ENCODE peak calls at places on chromosome 15, in four cellular contexts. V is HepG2, U is H1, J is HCT116. E is an unnamed sample.
A peak's percentile ranks its signal among the peaks of the same experiment; 100 is the strongest.

GRCh38 chr15:40044717-40045571 is 6.0 kb upstream of the SRP14 start:
- DNase-seq in V (peak; percentile 56), U (peak; percentile 86), J (peak; percentile 46), E (peak; percentile 76)

GRCh38 chr15:99430881-99431401 is 134.8 kb upstream of the MEF2A start:
- DNase-seq in V (no peak), U (no peak), J (no peak), E (no peak)

GRCh38 chr15:89187301-89187700 is 34.1 kb downstream of the RLBP1 start:
- DNase-seq in V (no peak), U (no peak), J (no peak), E (no peak)

GRCh38 chr15:91956026-91956723 is 102.7 kb downstream of the SLCO3A1 start:
- DNase-seq in V (no peak), U (no peak), J (no peak), E (peak; percentile 35)

GRCh38 chr15:65370885-65371284 is 6.9 kb downstream of the IGDCC3 start:
- DNase-seq in V (no peak), U (no peak), J (no peak), E (no peak)

GRCh38 chr15:42691308-42691707 is 45.6 kb downstream of the CDAN1 start:
- DNase-seq in V (no peak), U (no peak), J (no peak), E (no peak)

GRCh38 chr15:65937476-65937875 is 68.2 kb downstream of the RAB11A start:
- DNase-seq in V (no peak), U (no peak), J (no peak), E (peak; percentile 15)

GRCh38 chr15:71705151-71705550 is 105.2 kb upstream of the NR2E3 start:
- DNase-seq in V (no peak), U (no peak), J (no peak), E (peak; percentile 28)

GRCh38 chr15:82303956-82304640 is 41.5 kb downstream of the SAXO2 start:
- DNase-seq in V (no peak), U (peak; percentile 29), J (no peak), E (no peak)

DNA sequence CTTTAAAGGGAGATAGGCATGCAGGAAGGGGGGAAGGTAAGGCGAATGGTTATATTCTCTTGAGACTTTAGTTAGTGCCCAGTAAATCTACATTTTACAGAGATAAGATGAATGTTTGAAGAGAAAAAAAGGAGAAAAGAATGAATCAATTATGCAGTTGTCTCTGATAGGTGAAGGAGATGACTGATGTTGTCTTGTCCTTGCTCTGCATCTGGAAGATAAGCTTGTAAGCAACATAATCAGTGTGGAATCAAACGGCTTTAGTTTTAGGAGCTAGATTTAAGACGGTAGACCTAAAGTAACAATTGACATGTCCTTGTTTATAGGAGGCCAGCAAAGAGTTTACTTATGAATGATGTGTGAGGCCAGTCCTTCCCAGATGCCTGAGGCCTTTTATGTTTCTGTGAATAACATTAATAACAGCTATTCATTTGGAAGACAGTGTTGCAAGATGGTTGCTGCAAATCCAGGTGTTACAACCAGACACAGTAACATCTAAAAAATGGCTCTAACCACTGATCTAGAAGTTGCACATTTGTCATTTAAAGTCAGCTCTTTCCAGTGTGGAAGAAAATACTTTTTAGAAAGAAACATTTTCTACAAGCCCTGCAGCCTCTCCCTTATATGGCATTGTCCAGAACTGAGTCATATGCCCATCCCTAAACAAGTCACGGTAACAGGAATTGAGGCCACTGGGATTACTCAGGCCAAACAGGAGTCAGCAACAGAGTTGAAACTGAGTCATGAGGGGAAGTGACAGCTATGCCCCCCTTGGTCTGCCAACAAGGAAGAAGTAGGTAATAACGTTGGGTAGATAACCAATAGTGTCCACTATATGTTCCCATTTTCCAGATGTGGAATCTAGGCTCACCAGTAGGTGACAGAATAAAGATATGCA is 77.5 kb upstream of the FBN1 start:
- DNase-seq in V (no peak), U (no peak), J (peak; percentile 62), E (peak; percentile 94)
- H3K4me3 ChIP-seq in V (no peak overlapping the region), U (no peak overlapping the region), J (no peak overlapping the region), E (no peak overlapping the region)

GRCh38 chr15:41276821-41277220 is 45.8 kb downstream of the CHP1 start:
- DNase-seq in V (no peak), U (no peak), J (no peak), E (no peak)
- TF ChIP-seq CEBPB in V (no peak), U (no peak), J (no peak), E (no peak)

GRCh38 chr15:41513282-41514227 is at the start of gene LTK:
- DNase-seq in V (no peak), U (peak; percentile 81), J (peak; percentile 65), E (no peak)

GRCh38 chr15:41512512-41513281 is 930 bp downstream of the LTK start:
- DNase-seq in V (no peak), U (peak; percentile 68), J (no peak), E (no peak)

GRCh38 chr15:41510728-41511127 is 2.9 kb downstream of the LTK start:
- DNase-seq in V (no peak), U (no peak), J (no peak), E (no peak)

GRCh38 chr15:41511331-41512077 is 2.1 kb downstream of the LTK start:
- DNase-seq in V (no peak), U (peak; percentile 75), J (no peak), E (no peak)

GRCh38 chr15:41512078-41512394 is 1.6 kb downstream of the LTK start:
- DNase-seq in V (no peak), U (peak; percentile 63), J (no peak), E (no peak)
- H3K4me3 ChIP-seq in V (no peak overlapping the region), U (peak overlapping the region; percentile 65), J (no peak overlapping the region), E (no peak overlapping the region)

GRCh38 chr15:63818191-63818590 is 15.6 kb downstream of the HERC1 start:
- DNase-seq in V (no peak), U (no peak), J (no peak), E (peak; percentile 22)
- TF ChIP-seq CEBPB in V (no peak), U (no peak), J (no peak), E (no peak)

GRCh38 chr15:34027606-34028005 is 11.4 kb downstream of the AVEN start:
- DNase-seq in V (no peak), U (no peak), J (no peak), E (no peak)
- H3K4me3 ChIP-seq in V (no peak overlapping the region), U (no peak overlapping the region), J (no peak overlapping the region), E (no peak overlapping the region)

GRCh38 chr15:101536166-101536874 is 46.8 kb upstream of the PCSK6 start:
- DNase-seq in V (no peak), U (peak; percentile 26), J (no peak), E (no peak)
- TF ChIP-seq CEBPB in V (no peak), U (no peak), J (no peak), E (no peak)

DNA sequence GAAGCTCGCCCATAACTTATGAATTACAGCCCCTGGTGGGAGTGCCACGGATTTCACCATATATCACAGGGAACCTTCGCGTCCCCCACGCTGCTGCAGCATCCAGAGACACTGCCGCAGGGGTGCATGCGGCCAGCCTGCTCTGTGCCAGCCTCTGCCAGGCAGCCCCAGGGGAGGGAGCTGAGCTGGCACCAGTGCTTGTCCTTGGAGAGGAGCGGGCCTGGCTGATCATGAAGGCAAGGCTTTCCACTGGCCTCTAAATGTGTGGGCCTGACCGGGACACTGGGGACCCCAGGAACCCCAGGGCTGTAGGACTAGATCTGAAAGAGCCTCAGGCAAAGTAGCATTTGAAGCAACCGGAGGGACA is 114.3 kb downstream of the ETFA start:
- DNase-seq in V (no peak), U (no peak), J (no peak), E (no peak)
- H3K4me3 ChIP-seq in V (peak overlapping the region; percentile 30), U (no peak overlapping the region), J (no peak overlapping the region), E (no peak overlapping the region)

DNA sequence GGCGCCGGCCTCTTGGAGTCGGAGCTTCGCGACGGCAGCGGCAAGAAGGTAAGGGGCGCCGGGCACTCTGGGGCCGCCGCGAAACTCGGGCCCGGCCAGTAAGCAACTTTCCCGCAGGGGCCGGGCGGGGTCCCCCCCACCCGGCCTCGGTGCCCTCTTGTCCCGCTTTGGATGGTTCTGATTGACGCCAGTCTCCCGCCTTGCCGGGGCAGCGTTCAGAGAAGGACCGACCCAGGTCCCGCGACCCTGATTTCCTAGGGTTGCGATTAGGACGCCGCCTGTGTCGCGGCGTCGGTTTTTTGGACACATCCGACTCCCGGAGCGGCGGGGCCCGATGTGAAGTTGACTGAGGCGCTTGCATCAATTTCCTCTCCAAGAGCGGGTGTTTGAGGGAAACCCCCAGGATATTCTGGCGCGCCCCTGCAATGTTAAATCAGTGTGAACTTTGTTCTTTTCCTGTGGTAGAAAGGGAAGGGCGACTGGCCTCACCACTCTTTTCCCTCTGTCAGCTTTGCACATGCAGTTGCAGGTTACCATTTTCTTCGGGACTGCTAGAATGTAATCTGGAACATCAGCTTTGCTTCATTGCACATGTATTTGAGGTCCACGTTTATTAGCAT is 755 bp downstream of the PDE8A start:
- DNase-seq in V (peak; percentile 70), U (no peak), J (no peak), E (peak; percentile 18)
- TF ChIP-seq CEBPB in V (no peak), U (no peak), J (no peak), E (no peak)